ENCODE peak calls at places on chromosome 6, in six cellular contexts. One of them, this sample, is unnamed.

GRCh38 chr6:131058236-131058635 is 4.8 kb downstream of the EPB41L2 start:
- DNase-seq in testis: no peak
- DNase-seq in left ventricle myocardium inferior: no peak
- DNase-seq in transverse colon: no peak
- DNase-seq in SJCRH30: no peak
- DNase-seq in GM23248: no peak
- DNase-seq in this sample: no peak

GRCh38 chr6:136408205-136408604 is 118.6 kb upstream of the BCLAF1 start:
- DNase-seq in testis: no peak
- DNase-seq in left ventricle myocardium inferior: no peak
- DNase-seq in transverse colon: no peak
- DNase-seq in SJCRH30: no peak
- DNase-seq in GM23248: peak; percentile 75
- DNase-seq in this sample: no peak

GRCh38 chr6:12012566-12013367 is 655 bp downstream of the HIVEP1 start:
- DNase-seq in testis: peak; percentile 90
- DNase-seq in left ventricle myocardium inferior: peak; percentile 51
- DNase-seq in transverse colon: peak; percentile 70
- DNase-seq in SJCRH30: peak; percentile 61
- DNase-seq in GM23248: peak; percentile 94
- DNase-seq in this sample: peak; percentile 70

GRCh38 chr6:137353346-137353745 is 134.2 kb upstream of the IFNGR1 start:
- DNase-seq in testis: no peak
- DNase-seq in left ventricle myocardium inferior: no peak
- DNase-seq in transverse colon: no peak
- DNase-seq in SJCRH30: no peak
- DNase-seq in GM23248: no peak
- DNase-seq in this sample: no peak

GRCh38 chr6:167968091-167968490 is 29.4 kb upstream of the KIF25 start:
- DNase-seq in testis: peak; percentile 68
- DNase-seq in left ventricle myocardium inferior: no peak
- DNase-seq in transverse colon: peak; percentile 59
- DNase-seq in SJCRH30: peak; percentile 39
- DNase-seq in GM23248: peak; percentile 3
- DNase-seq in this sample: no peak

GRCh38 chr6:15160812-15161211 is 85.1 kb upstream of the JARID2 start:
- DNase-seq in testis: no peak
- DNase-seq in left ventricle myocardium inferior: no peak
- DNase-seq in transverse colon: no peak
- DNase-seq in SJCRH30: no peak
- DNase-seq in GM23248: peak; percentile 50
- DNase-seq in this sample: no peak

GRCh38 chr6:21331221-21331620 is 262.3 kb upstream of the SOX4 start:
- DNase-seq in testis: peak; percentile 60
- DNase-seq in left ventricle myocardium inferior: no peak
- DNase-seq in transverse colon: no peak
- DNase-seq in SJCRH30: no peak
- DNase-seq in GM23248: peak; percentile 12
- DNase-seq in this sample: peak; percentile 41

GRCh38 chr6:125251516-125252229 is 50.1 kb downstream of the HDDC2 start:
- DNase-seq in testis: no peak
- DNase-seq in left ventricle myocardium inferior: no peak
- DNase-seq in transverse colon: no peak
- DNase-seq in SJCRH30: peak; percentile 16
- DNase-seq in GM23248: peak; percentile 22
- DNase-seq in this sample: peak; percentile 55

GRCh38 chr6:119012521-119012920 is 65.9 kb downstream of the FAM184A start:
- DNase-seq in testis: no peak
- DNase-seq in left ventricle myocardium inferior: no peak
- DNase-seq in transverse colon: no peak
- DNase-seq in SJCRH30: peak; percentile 27
- DNase-seq in GM23248: no peak
- DNase-seq in this sample: no peak

GRCh38 chr6:41503841-41504525 is 42.2 kb upstream of the FOXP4 start:
- DNase-seq in testis: peak; percentile 27
- DNase-seq in left ventricle myocardium inferior: peak; percentile 26
- DNase-seq in transverse colon: no peak
- DNase-seq in SJCRH30: peak; percentile 72
- DNase-seq in GM23248: peak; percentile 34
- DNase-seq in this sample: peak; percentile 34

GRCh38 chr6:144647971-144648651 is 363.0 kb downstream of the UTRN start:
- DNase-seq in testis: no peak
- DNase-seq in left ventricle myocardium inferior: no peak
- DNase-seq in transverse colon: no peak
- DNase-seq in SJCRH30: no peak
- DNase-seq in GM23248: no peak
- DNase-seq in this sample: no peak
- H3K27ac ChIP-seq in testis: no peak overlapping the region
- H3K27ac ChIP-seq in left ventricle myocardium inferior: no peak overlapping the region
- H3K27ac ChIP-seq in transverse colon: no peak overlapping the region
- H3K27ac ChIP-seq in SJCRH30: no peak overlapping the region
- H3K27ac ChIP-seq in GM23248: no peak overlapping the region
- H3K27ac ChIP-seq in this sample: no peak overlapping the region

DNA sequence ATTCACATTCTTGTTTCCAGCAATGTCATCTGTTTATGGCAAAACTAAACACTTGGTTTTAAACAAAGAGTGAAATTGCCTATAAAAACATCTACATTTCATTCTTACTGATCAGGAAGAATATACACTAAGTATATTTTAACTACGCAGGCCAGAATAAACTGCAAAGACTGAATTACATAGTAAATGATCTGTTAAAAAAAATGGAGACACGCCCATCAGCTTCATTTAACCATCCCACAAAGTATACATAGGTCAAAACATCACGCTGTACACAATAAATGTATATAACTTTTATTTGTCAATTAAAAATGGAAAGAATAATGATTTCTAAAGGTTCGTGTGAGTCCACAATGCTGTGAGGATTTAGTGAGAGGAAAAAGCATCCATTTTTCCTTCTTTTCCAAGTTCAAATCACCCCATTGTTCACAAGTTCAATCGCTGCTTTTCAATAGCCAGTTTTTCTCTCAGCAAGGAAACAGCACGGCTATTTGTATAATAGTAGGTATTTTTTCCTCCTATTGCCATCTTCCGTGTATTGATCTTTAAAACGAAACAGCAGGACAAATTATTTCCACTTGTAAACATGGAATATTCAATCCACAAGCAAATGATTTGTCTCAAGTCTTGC is 10.7 kb downstream of the SFT2D1 start:
- DNase-seq in testis: no peak
- DNase-seq in left ventricle myocardium inferior: no peak
- DNase-seq in transverse colon: no peak
- DNase-seq in SJCRH30: no peak
- DNase-seq in GM23248: no peak
- DNase-seq in this sample: no peak
- H3K4me3 ChIP-seq in testis: no peak overlapping the region
- H3K4me3 ChIP-seq in left ventricle myocardium inferior: no peak overlapping the region
- H3K4me3 ChIP-seq in transverse colon: no peak overlapping the region
- H3K4me3 ChIP-seq in SJCRH30: no peak overlapping the region
- H3K4me3 ChIP-seq in GM23248: no peak overlapping the region
- H3K4me3 ChIP-seq in this sample: no peak overlapping the region

GRCh38 chr6:4320860-4321259 is 185.5 kb upstream of the ECI2 start:
- DNase-seq in testis: no peak
- DNase-seq in left ventricle myocardium inferior: no peak
- DNase-seq in transverse colon: no peak
- DNase-seq in SJCRH30: no peak
- DNase-seq in GM23248: peak; percentile 93
- DNase-seq in this sample: no peak

GRCh38 chr6:4319992-4320683 is 184.8 kb upstream of the ECI2 start:
- DNase-seq in testis: no peak
- DNase-seq in left ventricle myocardium inferior: no peak
- DNase-seq in transverse colon: no peak
- DNase-seq in SJCRH30: peak; percentile 46
- DNase-seq in GM23248: peak; percentile 68
- DNase-seq in this sample: no peak

GRCh38 chr6:4322134-4322845 is 186.9 kb upstream of the ECI2 start:
- DNase-seq in testis: no peak
- DNase-seq in left ventricle myocardium inferior: no peak
- DNase-seq in transverse colon: no peak
- DNase-seq in SJCRH30: no peak
- DNase-seq in GM23248: no peak
- DNase-seq in this sample: no peak

GRCh38 chr6:4323322-4323721 is 187.9 kb upstream of the ECI2 start:
- DNase-seq in testis: no peak
- DNase-seq in left ventricle myocardium inferior: no peak
- DNase-seq in transverse colon: no peak
- DNase-seq in SJCRH30: no peak
- DNase-seq in GM23248: no peak
- DNase-seq in this sample: no peak

DNA sequence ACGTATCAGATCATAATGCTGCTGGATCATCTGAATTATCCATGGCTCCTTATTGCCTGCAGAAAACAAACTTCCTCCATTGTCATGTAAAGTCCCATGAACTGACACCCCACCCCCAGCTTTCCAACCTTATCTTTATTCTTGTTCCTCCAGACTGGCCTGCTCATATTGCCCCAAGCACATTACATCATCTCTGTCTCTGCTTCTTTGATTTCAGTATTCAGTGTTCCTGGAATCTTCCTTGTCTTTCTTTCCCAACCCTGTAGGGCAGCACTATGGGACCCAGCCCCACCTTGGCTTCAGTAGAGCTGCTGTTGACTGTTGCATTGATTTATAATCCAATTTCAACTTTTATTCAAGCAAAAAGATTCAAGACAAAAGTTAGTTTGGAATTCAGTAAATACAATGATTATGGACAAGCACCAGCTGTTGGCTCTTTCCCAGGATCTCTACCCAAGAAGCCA is 187.5 kb upstream of the ECI2 start:
- DNase-seq in testis: no peak
- DNase-seq in left ventricle myocardium inferior: no peak
- DNase-seq in transverse colon: peak; percentile 27
- DNase-seq in SJCRH30: peak; percentile 66
- DNase-seq in GM23248: peak; percentile 35
- DNase-seq in this sample: no peak
- H3K4me1 ChIP-seq in testis: peaks cover 3% of the 10 kb centered on the region
- H3K4me1 ChIP-seq in left ventricle myocardium inferior: peaks cover 45% of the 10 kb centered on the region
- H3K4me1 ChIP-seq in transverse colon: peaks cover 10% of the 10 kb centered on the region
- H3K4me1 ChIP-seq in SJCRH30: peaks cover 39% of the 10 kb centered on the region
- H3K4me1 ChIP-seq in GM23248: peaks cover 49% of the 10 kb centered on the region
- H3K4me1 ChIP-seq in this sample: no peaks in the 10 kb centered on the region

DNA sequence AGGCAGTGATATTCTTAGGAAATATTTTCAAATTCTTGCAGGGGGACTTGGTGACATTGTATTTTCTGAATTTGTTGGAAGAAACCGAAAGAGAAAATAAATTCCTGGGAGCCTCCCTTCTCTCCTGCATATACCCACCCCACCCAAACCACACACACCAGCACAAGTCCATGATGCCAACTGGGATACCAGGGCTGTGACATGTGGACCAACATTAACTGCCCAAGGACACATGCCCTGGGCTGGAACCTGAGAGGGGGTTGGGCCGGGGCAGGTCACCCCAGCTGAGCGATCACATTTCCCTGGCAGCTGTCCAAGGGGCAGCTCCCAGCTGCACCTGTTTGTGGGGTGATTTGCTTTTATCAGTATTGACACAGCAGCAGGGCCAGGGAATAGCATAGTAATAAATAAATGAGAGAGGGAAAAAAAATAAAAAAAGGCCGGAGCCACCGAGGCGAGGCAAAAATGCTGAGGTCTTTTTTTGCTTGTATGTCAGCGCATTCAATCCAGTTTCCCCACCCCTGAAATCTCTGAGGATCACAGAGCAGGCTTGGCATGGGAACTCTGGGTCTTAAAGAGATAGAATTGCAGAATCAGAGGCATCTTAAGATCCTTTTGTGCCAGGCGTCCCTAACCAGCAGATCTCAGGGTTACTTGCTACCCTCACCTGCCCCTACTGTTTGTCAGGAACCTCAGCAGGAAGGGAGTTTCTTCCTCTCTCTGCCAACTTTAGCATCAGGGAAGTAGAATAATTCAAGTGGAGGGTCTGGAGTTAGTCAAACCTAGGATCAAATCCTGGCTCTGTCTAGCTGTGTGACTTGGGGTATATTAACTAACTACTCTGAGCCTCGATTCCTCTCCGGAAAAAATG is 66.5 kb upstream of the PIM1 start:
- DNase-seq in testis: no peak
- DNase-seq in left ventricle myocardium inferior: peak; percentile 60
- DNase-seq in transverse colon: peak; percentile 93
- DNase-seq in SJCRH30: peak; percentile 77
- DNase-seq in GM23248: peak; percentile 57
- DNase-seq in this sample: peak; percentile 74
- H3K27ac ChIP-seq in testis: peak overlapping the region; percentile 59
- H3K27ac ChIP-seq in left ventricle myocardium inferior: peak overlapping the region; percentile 94
- H3K27ac ChIP-seq in transverse colon: peak overlapping the region; percentile 90
- H3K27ac ChIP-seq in SJCRH30: peak overlapping the region; percentile 33
- H3K27ac ChIP-seq in GM23248: peak overlapping the region; percentile 76
- H3K27ac ChIP-seq in this sample: peak overlapping the region; percentile 83

DNA sequence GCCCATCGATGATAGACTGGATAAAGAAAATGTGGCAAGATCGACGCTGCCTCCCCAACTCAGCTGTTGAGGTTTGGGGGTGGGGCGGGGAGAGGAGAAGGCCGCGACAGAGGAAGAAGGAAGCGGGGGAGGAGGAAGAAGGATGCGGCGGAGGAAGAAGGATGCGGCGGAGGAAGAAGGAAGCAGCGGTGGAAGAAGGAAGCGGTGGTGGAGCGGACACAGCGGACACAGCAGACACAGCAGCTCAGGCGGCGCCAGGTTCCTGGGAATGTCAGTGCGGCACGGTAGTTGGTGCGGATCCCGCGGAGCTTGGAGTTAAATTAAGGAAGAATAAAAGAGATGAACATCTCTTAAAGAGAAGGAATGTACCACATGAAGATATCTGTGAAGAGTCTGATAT is 163.9 kb upstream of the NT5E start:
- DNase-seq in testis: no peak
- DNase-seq in left ventricle myocardium inferior: no peak
- DNase-seq in transverse colon: no peak
- DNase-seq in SJCRH30: no peak
- DNase-seq in GM23248: no peak
- DNase-seq in this sample: no peak
- H3K4me3 ChIP-seq in testis: no peak overlapping the region
- H3K4me3 ChIP-seq in left ventricle myocardium inferior: no peak overlapping the region
- H3K4me3 ChIP-seq in transverse colon: no peak overlapping the region
- H3K4me3 ChIP-seq in SJCRH30: no peak overlapping the region
- H3K4me3 ChIP-seq in GM23248: no peak overlapping the region
- H3K4me3 ChIP-seq in this sample: no peak overlapping the region

GRCh38 chr6:142373268-142374089 is 71.7 kb downstream of the ADGRG6 start:
- DNase-seq in testis: no peak
- DNase-seq in left ventricle myocardium inferior: no peak
- DNase-seq in transverse colon: no peak
- DNase-seq in SJCRH30: no peak
- DNase-seq in GM23248: peak; percentile 26
- DNase-seq in this sample: no peak
- H3K4me1 ChIP-seq in testis: no peaks in the 10 kb centered on the region
- H3K4me1 ChIP-seq in left ventricle myocardium inferior: peaks cover 33% of the 10 kb centered on the region
- H3K4me1 ChIP-seq in transverse colon: no peaks in the 10 kb centered on the region
- H3K4me1 ChIP-seq in SJCRH30: peaks cover 27% of the 10 kb centered on the region
- H3K4me1 ChIP-seq in GM23248: peaks cover 37% of the 10 kb centered on the region
- H3K4me1 ChIP-seq in this sample: peaks cover 3% of the 10 kb centered on the region

GRCh38 chr6:26532699-26533523 is 5.3 kb upstream of the HMGN4 start:
- DNase-seq in testis: peak; percentile 94
- DNase-seq in left ventricle myocardium inferior: peak; percentile 86
- DNase-seq in transverse colon: peak; percentile 92
- DNase-seq in SJCRH30: peak; percentile 84
- DNase-seq in GM23248: peak; percentile 84
- DNase-seq in this sample: peak; percentile 89
- H3K27ac ChIP-seq in testis: peak overlapping the region; percentile 84
- H3K27ac ChIP-seq in left ventricle myocardium inferior: peak overlapping the region; percentile 85
- H3K27ac ChIP-seq in transverse colon: peak overlapping the region; percentile 86
- H3K27ac ChIP-seq in SJCRH30: peak overlapping the region; percentile 56
- H3K27ac ChIP-seq in GM23248: peak overlapping the region; percentile 43
- H3K27ac ChIP-seq in this sample: peak overlapping the region; percentile 71

GRCh38 chr6:90611543-90611864 is 24.6 kb upstream of the MAP3K7 start:
- DNase-seq in testis: no peak
- DNase-seq in left ventricle myocardium inferior: no peak
- DNase-seq in transverse colon: no peak
- DNase-seq in SJCRH30: no peak
- DNase-seq in GM23248: no peak
- DNase-seq in this sample: no peak
- H3K4me3 ChIP-seq in testis: peak overlapping the region; percentile 67
- H3K4me3 ChIP-seq in left ventricle myocardium inferior: peak overlapping the region; percentile 79
- H3K4me3 ChIP-seq in transverse colon: peak overlapping the region; percentile 41
- H3K4me3 ChIP-seq in SJCRH30: peak overlapping the region; percentile 54
- H3K4me3 ChIP-seq in GM23248: peak overlapping the region; percentile 75
- H3K4me3 ChIP-seq in this sample: peak overlapping the region; percentile 53

GRCh38 chr6:156844089-156844488 is 66.9 kb downstream of the ARID1B start:
- DNase-seq in testis: no peak
- DNase-seq in left ventricle myocardium inferior: no peak
- DNase-seq in transverse colon: no peak
- DNase-seq in SJCRH30: no peak
- DNase-seq in GM23248: no peak
- DNase-seq in this sample: no peak
- H3K4me1 ChIP-seq in testis: peaks cover 31% of the 10 kb centered on the region
- H3K4me1 ChIP-seq in left ventricle myocardium inferior: peaks cover 100% of the 10 kb centered on the region
- H3K4me1 ChIP-seq in transverse colon: peaks cover 23% of the 10 kb centered on the region
- H3K4me1 ChIP-seq in SJCRH30: peaks cover 19% of the 10 kb centered on the region
- H3K4me1 ChIP-seq in GM23248: peaks cover 33% of the 10 kb centered on the region
- H3K4me1 ChIP-seq in this sample: peaks cover 42% of the 10 kb centered on the region

This sample was measured in right cardiac atrium.